ENCODE peak calls at places on chromosome 1, in four cellular contexts. L is activated T-cell treated with anti-CD3 and anti-CD28 coated beads for 1 hour; C is naive thymus-derived CD8-positive, alpha-beta T cell; N is stimulated activated CD8-positive, alpha-beta memory T cell treated with anti-CD3 and anti-CD28 coated beads, Interleukin-15, amount 100 ng/mL, for 24 hours. F is an unnamed sample.

GRCh38 chr1:94456736-94457135 is 38.5 kb downstream of the ABCD3 start:
- DNase-seq in C (no peak), N (no peak), L (no peak), F (no peak)

GRCh38 chr1:177966199-177966598 is 3.7 kb downstream of the SEC16B start:
- DNase-seq in L (no peak), C (no peak), N (no peak), F (no peak)

GRCh38 chr1:208357663-208358507 is 113.7 kb upstream of the PLXNA2 start:
- DNase-seq in C (no peak), N (no peak), L (no peak), F (no peak)

GRCh38 chr1:247337961-247338360 is 6.3 kb upstream of the ZNF496 start:
- DNase-seq in L (no peak), C (no peak), N (no peak), F (no peak)

GRCh38 chr1:93434987-93435386 is 12.9 kb upstream of the FNBP1L start:
- DNase-seq in N (no peak), L (no peak), C (no peak), F (no peak)

GRCh38 chr1:18580676-18581419 is 49.8 kb upstream of the PAX7 start:
- DNase-seq in L (no peak), N (no peak), C (no peak), F (no peak)

GRCh38 chr1:52911541-52911940 is 10.0 kb downstream of the ECHDC2 start:
- DNase-seq in L (no peak), C (no peak), N (no peak), F (no peak)

GRCh38 chr1:156103521-156103947 is 11.0 kb upstream of the LMNA start:
- DNase-seq in L (no peak), N (no peak), C (no peak), F (no peak)

GRCh38 chr1:94079056-94079990 is 41.6 kb downstream of the ABCA4 start:
- DNase-seq in L (no peak), N (no peak), C (no peak), F (no peak)

GRCh38 chr1:239682945-239683344 is 296.6 kb downstream of the CHRM3 start:
- DNase-seq in C (no peak), L (no peak), N (no peak), F (no peak)

GRCh38 chr1:204418174-204419063 is 6.8 kb upstream of the PPP1R15B start:
- DNase-seq in N (no peak), C (no peak), L (no peak), F (no peak)

GRCh38 chr1:244234009-244234643 is 183.0 kb downstream of the ZBTB18 start:
- DNase-seq in L (no peak), C (no peak), N (no peak), F (no peak)

GRCh38 chr1:51058863-51059262 is 43.2 kb upstream of the C1orf185 start:
- DNase-seq in N (no peak), L (no peak), C (no peak), F (no peak)

GRCh38 chr1:52533710-52534109 is 19.2 kb downstream of the TUT4 start:
- DNase-seq in N (no peak), C (no peak), L (no peak), F (no peak)

GRCh38 chr1:247228133-247228532 is 27.7 kb upstream of the VN1R5 start:
- DNase-seq in N (no peak), L (no peak), C (no peak), F (no peak)

GRCh38 chr1:50977575-50978143 is 7.6 kb downstream of the CDKN2C start:
- DNase-seq in N (no peak), L (no peak), C (peak; percentile 28), F (no peak)

GRCh38 chr1:77234096-77234495 is 14.9 kb upstream of the PIGK start:
- DNase-seq in N (no peak), C (no peak), L (no peak), F (no peak)

GRCh38 chr1:32939655-32940371 is 24.8 kb downstream of the RNF19B start:
- DNase-seq in C (no peak), L (no peak), N (no peak), F (peak; percentile 91)

GRCh38 chr1:17335821-17336718 is 28.1 kb downstream of the PADI4 start:
- DNase-seq in C (peak; percentile 38), L (peak; percentile 70), N (peak; percentile 50), F (no peak)

GRCh38 chr1:201606581-201606980 is 67.7 kb downstream of the NAV1 start:
- DNase-seq in C (no peak), N (no peak), L (no peak), F (no peak)

GRCh38 chr1:234520908-234521801 is 42.2 kb upstream of the TARBP1 start:
- DNase-seq in L (no peak), N (no peak), C (no peak), F (no peak)

GRCh38 chr1:166974647-166975345 is 544 bp downstream of the ILDR2 start:
- DNase-seq in C (no peak), L (no peak), N (no peak), F (no peak)

F was measured in epithelial cell of prostate.